ENCODE peak calls at places on chromosomes 3 and 15, in four cellular contexts. S, V, C and L are unnamed samples.

GRCh38 chr15:88489321-88489720 is 21.8 kb downstream of the MRPS11 start:
- DNase-seq in S (no peak), V (no peak), C (no peak), L (no peak)

GRCh38 chr3:101862453-101863165 is 13.3 kb downstream of the NFKBIZ start:
- DNase-seq in S (no peak), V (no peak), C (no peak), L (no peak)

GRCh38 chr3:12695916-12696315 is 32.0 kb upstream of the RAF1 start:
- DNase-seq in S (no peak), V (no peak), C (no peak), L (no peak)

GRCh38 chr15:80456517-80457497 is 52.6 kb downstream of the ARNT2 start:
- DNase-seq in S (no peak), V (no peak), C (no peak), L (no peak)

GRCh38 chr15:80895965-80896364 is 93.7 kb downstream of the MESD start:
- DNase-seq in S (no peak), V (no peak), C (no peak), L (no peak)

GRCh38 chr15:59994855-59995557 is 9.1 kb upstream of the FOXB1 start:
- DNase-seq in S (no peak), V (no peak), C (no peak), L (no peak)

GRCh38 chr3:354433-354832 is 157.9 kb downstream of the CHL1 start:
- DNase-seq in S (peak; percentile 14), V (no peak), C (no peak), L (peak; percentile 1)

GRCh38 chr3:37863552-37863865 is 1.8 kb downstream of the CTDSPL start:
- DNase-seq in S (no peak), V (no peak), C (no peak), L (no peak)

GRCh38 chr15:37585966-37586656 is 348.3 kb upstream of the TMCO5A start:
- DNase-seq in S (no peak), V (no peak), C (no peak), L (no peak)

GRCh38 chr15:62608369-62608768 is 434.2 kb upstream of the TPM1 start:
- DNase-seq in S (no peak), V (no peak), C (no peak), L (no peak)

GRCh38 chr3:3799173-3800075 is at the start of gene LRRN1:
- DNase-seq in S (peak; percentile 48), V (peak; percentile 23), C (peak; percentile 85), L (no peak)

GRCh38 chr3:127299276-127299675 is 11.4 kb upstream of the PRR20G start:
- DNase-seq in S (no peak), V (no peak), C (no peak), L (no peak)

GRCh38 chr15:47394410-47394809 is 322.9 kb upstream of the SEMA6D start:
- DNase-seq in S (no peak), V (no peak), C (no peak), L (no peak)

GRCh38 chr15:47332481-47332880 is 384.8 kb upstream of the SEMA6D start:
- DNase-seq in S (no peak), V (no peak), C (no peak), L (no peak)

GRCh38 chr3:57971975-57972374 is 36.2 kb upstream of the FLNB start:
- DNase-seq in S (peak; percentile 97), V (peak; percentile 57), C (no peak), L (no peak)

GRCh38 chr15:83559310-83559966 is 94.5 kb upstream of the ADAMTSL3 start:
- DNase-seq in S (peak; percentile 30), V (peak; percentile 25), C (no peak), L (peak; percentile 29)

GRCh38 chr3:15638891-15639262 is 37.3 kb downstream of the BTD start:
- DNase-seq in S (no peak), V (no peak), C (no peak), L (no peak)

GRCh38 chr15:100759698-100760356 is 119.8 kb upstream of the ALDH1A3 start:
- DNase-seq in S (no peak), V (no peak), C (peak; percentile 83), L (peak; percentile 51)

GRCh38 chr3:129120254-129121004 is 1.2 kb downstream of the RAB43 start:
- DNase-seq in S (peak; percentile 93), V (peak; percentile 90), C (peak; percentile 98), L (peak; percentile 99)

GRCh38 chr3:71232895-71233294 is 350.6 kb downstream of the FOXP1 start:
- DNase-seq in S (no peak), V (no peak), C (no peak), L (no peak)

GRCh38 chr3:71238267-71238985 is 345.1 kb downstream of the FOXP1 start:
- DNase-seq in S (no peak), V (no peak), C (no peak), L (no peak)

GRCh38 chr3:71240035-71240434 is 343.5 kb downstream of the FOXP1 start:
- DNase-seq in S (no peak), V (no peak), C (no peak), L (no peak)

GRCh38 chr3:71241981-71242552 is 341.5 kb downstream of the FOXP1 start:
- DNase-seq in S (no peak), V (no peak), C (no peak), L (no peak)

GRCh38 chr3:71237661-71238060 is 345.9 kb downstream of the FOXP1 start:
- DNase-seq in S (no peak), V (no peak), C (no peak), L (no peak)
- TF ChIP-seq POLR2A in S (no peak), V (no peak), C (no peak), L (no peak)

GRCh38 chr3:9809615-9810356 is at the start of gene TTLL3:
- DNase-seq in S (peak; percentile 83), V (peak; percentile 77), C (peak; percentile 95), L (peak; percentile 80)
- TF ChIP-seq POLR2A in S (peak; percentile 72), V (no peak), C (no peak), L (peak; percentile 77)

DNA sequence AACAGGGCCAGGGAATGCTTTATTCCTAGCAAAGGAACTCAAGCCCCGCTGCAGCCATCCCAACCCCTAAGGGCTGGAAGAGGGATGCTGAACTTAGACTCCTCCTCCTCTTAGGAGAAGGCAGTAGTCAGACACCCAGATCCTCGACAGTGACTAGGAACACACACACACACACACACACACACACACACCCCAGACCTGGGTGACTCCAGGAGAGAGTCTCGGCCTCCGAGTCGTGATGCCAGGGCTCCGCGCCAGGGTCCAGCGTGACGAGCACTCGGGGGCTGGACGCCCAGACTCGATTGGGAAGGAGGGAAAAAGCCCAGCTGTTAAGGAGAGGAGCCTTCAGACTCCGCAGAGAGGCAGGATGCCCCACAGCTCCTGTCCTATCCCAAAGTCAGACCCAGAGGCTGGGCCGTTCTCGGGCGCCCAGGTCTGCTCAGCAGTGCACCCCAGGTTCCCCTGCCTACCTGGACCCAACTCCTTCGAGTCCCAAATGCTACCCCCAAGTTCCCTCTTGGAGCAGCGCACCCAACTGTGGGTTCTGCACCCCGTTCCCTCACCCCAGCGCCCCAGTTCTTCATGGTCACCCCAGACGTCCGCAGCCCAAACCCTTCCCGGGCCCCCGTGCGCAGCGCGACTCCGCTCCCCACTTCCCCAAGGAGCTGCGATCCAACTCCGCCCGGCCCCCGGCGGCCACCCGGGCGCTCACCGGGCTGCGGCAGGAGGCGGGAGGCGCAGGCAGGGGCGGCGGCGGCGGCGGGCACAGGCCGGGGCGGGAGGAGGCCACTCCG is 421 bp downstream of the BMF start:
- DNase-seq in S (peak; percentile 65), V (peak; percentile 66), C (peak; percentile 92), L (peak; percentile 58)
- TF ChIP-seq POLR2A in S (no peak), V (peak; percentile 34), C (no peak), L (no peak)

GRCh38 chr15:51076898-51077564 is 17.7 kb downstream of the TNFAIP8L3 start:
- DNase-seq in S (peak; percentile 56), V (peak; percentile 38), C (peak; percentile 87), L (no peak)

GRCh38 chr15:51075364-51075763 is 19.3 kb downstream of the TNFAIP8L3 start:
- DNase-seq in S (no peak), V (peak; percentile 52), C (no peak), L (no peak)

GRCh38 chr15:51076142-51076897 is 18.4 kb downstream of the TNFAIP8L3 start:
- DNase-seq in S (no peak), V (no peak), C (no peak), L (no peak)

GRCh38 chr15:51079226-51079625 is 15.5 kb downstream of the TNFAIP8L3 start:
- DNase-seq in S (no peak), V (no peak), C (no peak), L (no peak)

GRCh38 chr15:51077565-51078153 is 17.0 kb downstream of the TNFAIP8L3 start:
- DNase-seq in S (peak; percentile 71), V (peak; percentile 57), C (peak; percentile 91), L (no peak)
- TF ChIP-seq POLR2A in S (no peak), V (no peak), C (no peak), L (no peak)